ENCODE peak calls at places on chromosomes 16 and 17, in five cellular contexts. A, O, Q, E and B are unnamed samples.

GRCh38 chr17:65556014-65556909 is 5.2 kb downstream of the AXIN2 start:
- DNase-seq in A (peak), O (peak), Q (peak), E (peak), B (peak)

GRCh38 chr16:85149776-85150175 is 37.5 kb upstream of the CIBAR2 start:
- DNase-seq in A (no peak), O (no peak), Q (peak), E (no peak), B (no peak)

GRCh38 chr16:12090162-12090552 is 113.6 kb downstream of the SNX29 start:
- DNase-seq in A (no peak), O (no peak), Q (peak), E (no peak), B (no peak)

GRCh38 chr17:44084131-44084538 is 13.6 kb downstream of the G6PC3 start:
- DNase-seq in A (no peak), O (no peak), Q (no peak), E (peak), B (no peak)

GRCh38 chr17:31492880-31493655 is 101.6 kb downstream of the RAB11FIP4 start:
- DNase-seq in A (peak), O (no peak), Q (no peak), E (peak), B (peak)

GRCh38 chr16:86299882-86300490 is 210.3 kb upstream of the FOXF1 start:
- DNase-seq in A (no peak), O (no peak), Q (peak), E (no peak), B (no peak)

GRCh38 chr16:79297297-79297696 is 303.2 kb downstream of the MAF start:
- DNase-seq in A (no peak), O (no peak), Q (no peak), E (no peak), B (no peak)

GRCh38 chr16:30623558-30624283 is 13.5 kb upstream of the ZNF689 start:
- DNase-seq in A (no peak), O (peak), Q (no peak), E (no peak), B (no peak)

GRCh38 chr16:17515421-17516210 is 44.9 kb upstream of the XYLT1 start:
- DNase-seq in A (no peak), O (peak), Q (no peak), E (no peak), B (no peak)

GRCh38 chr17:39591958-39592954 is 15.5 kb downstream of the NEUROD2 start:
- DNase-seq in A (peak), O (peak), Q (no peak), E (peak), B (no peak)

GRCh38 chr17:44832821-44833220 is 2.7 kb upstream of the GJC1 start:
- DNase-seq in A (no peak), O (no peak), Q (no peak), E (no peak), B (no peak)

GRCh38 chr17:32551186-32551955 is 64.6 kb downstream of the CDK5R1 start:
- DNase-seq in A (peak), O (peak), Q (no peak), E (no peak), B (no peak)

GRCh38 chr16:22386976-22387375 is 12.6 kb upstream of the CDR2 start:
- DNase-seq in A (no peak), O (peak), Q (no peak), E (no peak), B (no peak)

GRCh38 chr16:50831751-50832150 is 89.9 kb downstream of the CYLD start:
- DNase-seq in A (no peak), O (no peak), Q (no peak), E (no peak), B (no peak)

GRCh38 chr17:8397636-8398035 is at the start of gene RNF222:
- DNase-seq in A (no peak), O (no peak), Q (no peak), E (no peak), B (no peak)

GRCh38 chr16:71311553-71312158 is 22.5 kb upstream of the CMTR2 start:
- DNase-seq in A (peak), O (peak), Q (no peak), E (peak), B (no peak)

GRCh38 chr16:27699540-27699939 is 149.6 kb downstream of the KATNIP start:
- DNase-seq in A (no peak), O (no peak), Q (no peak), E (no peak), B (no peak)
- TF ChIP-seq CTCF in A (no peak), O (no peak), Q (no peak), E (no peak), B (no peak)

GRCh38 chr17:46977750-46978488 is 1.1 kb downstream of the RPRML start:
- DNase-seq in A (no peak), O (no peak), Q (no peak), E (no peak), B (no peak)

GRCh38 chr17:46975287-46975686 is 3.8 kb downstream of the RPRML start:
- DNase-seq in A (no peak), O (no peak), Q (no peak), E (no peak), B (no peak)

GRCh38 chr17:46978489-46979022 is 497 bp downstream of the RPRML start:
- DNase-seq in A (no peak), O (no peak), Q (no peak), E (no peak), B (no peak)

GRCh38 chr17:46977348-46977747 is 1.7 kb downstream of the RPRML start:
- DNase-seq in A (no peak), O (peak), Q (no peak), E (peak), B (no peak)

GRCh38 chr17:46976626-46977270 is 2.3 kb downstream of the RPRML start:
- DNase-seq in A (no peak), O (no peak), Q (no peak), E (peak), B (no peak)
- TF ChIP-seq CTCF in A (no peak), O (no peak), Q (no peak), E (peak), B (no peak)

DNA sequence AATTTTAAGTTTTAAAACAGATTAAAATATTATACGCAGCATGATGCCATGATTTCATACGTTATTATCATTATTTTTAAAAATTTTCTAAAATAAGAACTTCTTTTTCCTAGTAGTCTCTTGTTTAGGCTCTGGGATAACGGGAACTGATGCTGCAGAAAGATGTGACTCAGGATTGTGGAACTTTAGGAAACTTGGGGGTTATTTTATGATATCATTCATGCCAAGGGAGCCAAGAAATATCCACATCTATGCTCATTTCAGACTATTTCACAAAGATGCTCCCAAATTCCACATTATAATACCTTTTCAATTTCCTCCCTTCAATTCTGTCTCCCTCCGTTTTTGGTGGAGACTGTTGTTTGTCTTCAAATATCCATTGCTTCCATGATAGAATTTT is 236.4 kb downstream of the HS3ST3A1 start:
- DNase-seq in A (no peak), O (peak), Q (no peak), E (no peak), B (no peak)
- TF ChIP-seq CTCF in A (no peak), O (no peak), Q (no peak), E (no peak), B (no peak)

DNA sequence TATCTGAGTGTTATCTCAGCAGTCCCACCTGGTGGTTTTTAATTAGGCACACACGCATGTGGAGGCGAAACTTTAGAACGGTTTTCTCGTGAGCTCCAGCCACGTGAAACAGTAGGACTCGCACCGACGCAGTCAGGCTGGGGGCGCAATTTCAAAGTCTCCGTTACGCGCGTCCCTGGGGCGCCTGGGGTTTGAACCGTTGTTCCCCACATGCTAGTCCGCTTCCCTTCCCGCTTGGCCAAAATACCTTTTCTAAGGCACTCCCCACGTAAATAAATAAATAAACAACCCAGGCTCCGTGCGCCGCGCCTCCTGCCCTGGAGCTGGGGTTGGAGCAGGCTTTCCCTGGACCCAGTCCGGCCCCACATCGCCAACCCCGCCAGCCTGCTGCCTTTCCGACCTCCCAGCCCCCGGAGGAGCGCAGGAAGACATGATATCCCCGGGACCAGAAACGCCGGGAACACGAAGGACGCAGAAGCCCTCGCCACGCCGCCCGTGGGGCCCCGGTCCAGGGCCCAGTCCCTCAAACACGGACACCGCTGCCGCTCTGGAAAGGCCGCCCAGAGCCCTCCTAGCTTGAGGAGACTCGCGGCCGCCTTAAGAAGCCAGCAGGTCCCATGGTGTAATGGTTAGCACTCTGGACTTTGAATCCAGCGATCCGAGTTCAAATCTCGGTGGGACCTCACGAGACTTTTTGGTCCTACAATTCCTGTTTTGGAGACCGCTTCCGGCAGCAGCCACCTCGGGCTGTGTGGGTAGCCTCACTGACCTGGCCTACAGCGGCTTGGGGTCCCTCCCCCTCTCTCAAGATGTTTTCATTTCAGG is 18.2 kb downstream of the GNGT2 start:
- DNase-seq in A (peak), O (peak), Q (peak), E (peak), B (peak)
- TF ChIP-seq CTCF in A (peak), O (peak), Q (no peak), E (peak), B (no peak)

DNA sequence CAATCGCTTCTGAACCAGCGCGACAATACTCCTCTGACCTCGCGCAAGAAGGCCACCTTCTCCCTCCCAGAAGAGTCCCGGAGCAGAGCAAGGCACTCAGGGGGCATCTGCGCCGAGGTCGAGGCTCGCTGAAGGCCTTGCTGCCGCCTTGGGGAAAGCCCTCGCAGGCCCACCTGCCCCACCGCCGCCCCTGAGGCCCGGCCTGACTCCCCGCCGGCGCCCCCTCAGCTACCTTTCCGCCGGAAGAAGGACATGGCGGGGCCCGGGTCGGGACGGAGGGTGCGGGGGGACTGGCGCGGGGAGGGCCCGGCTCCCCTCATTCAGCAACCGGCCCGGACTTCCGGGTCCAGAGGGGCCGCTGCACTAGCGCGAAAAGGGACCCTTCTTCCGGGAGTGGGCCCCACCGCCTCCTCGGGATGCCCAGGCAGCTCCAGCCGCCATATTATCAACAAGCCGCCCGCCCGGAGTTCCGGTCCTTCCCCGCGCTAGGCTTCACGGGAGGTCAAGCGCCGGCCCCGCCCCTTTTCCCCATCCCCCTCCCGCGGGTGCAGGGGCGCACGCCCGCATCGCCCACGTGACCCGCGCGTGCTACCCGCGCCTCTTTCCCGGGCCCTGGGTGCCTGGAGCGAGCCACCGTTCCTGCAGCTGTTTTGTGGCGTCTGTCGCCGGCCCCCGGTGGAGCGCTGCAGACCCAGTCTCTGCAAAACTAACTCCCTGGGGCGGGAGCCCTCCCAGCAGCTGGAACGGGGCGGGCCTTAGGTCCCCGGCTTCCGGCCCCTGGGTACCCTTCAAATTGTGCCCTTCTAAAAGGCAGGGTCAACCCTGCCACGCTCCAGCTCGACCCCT is at the start of gene AKAP10:
- DNase-seq in A (peak), O (peak), Q (peak), E (peak), B (peak)
- TF ChIP-seq CTCF in A (no peak), O (no peak), Q (no peak), E (no peak), B (no peak)

GRCh38 chr17:16585796-16586195 is 16.8 kb upstream of the ZNF287 start:
- DNase-seq in A (no peak), O (no peak), Q (no peak), E (no peak), B (no peak)
- TF ChIP-seq CTCF in A (no peak), O (no peak), Q (no peak), E (no peak), B (no peak)

GRCh38 chr17:21214015-21214776 is at the start of gene TMEM11:
- DNase-seq in A (peak), O (peak), Q (peak), E (peak), B (peak)
- TF ChIP-seq CTCF in A (peak), O (no peak), Q (no peak), E (no peak), B (peak)

GRCh38 chr16:27638833-27639587 is 89.1 kb downstream of the KATNIP start:
- DNase-seq in A (no peak), O (no peak), Q (no peak), E (no peak), B (no peak)

GRCh38 chr16:27640277-27640600 is 90.3 kb downstream of the KATNIP start:
- DNase-seq in A (no peak), O (no peak), Q (no peak), E (no peak), B (no peak)

GRCh38 chr16:27642753-27643152 is 92.8 kb downstream of the KATNIP start:
- DNase-seq in A (peak), O (peak), Q (no peak), E (peak), B (no peak)

GRCh38 chr16:27641260-27641659 is 91.3 kb downstream of the KATNIP start:
- DNase-seq in A (no peak), O (no peak), Q (no peak), E (peak), B (no peak)

DNA sequence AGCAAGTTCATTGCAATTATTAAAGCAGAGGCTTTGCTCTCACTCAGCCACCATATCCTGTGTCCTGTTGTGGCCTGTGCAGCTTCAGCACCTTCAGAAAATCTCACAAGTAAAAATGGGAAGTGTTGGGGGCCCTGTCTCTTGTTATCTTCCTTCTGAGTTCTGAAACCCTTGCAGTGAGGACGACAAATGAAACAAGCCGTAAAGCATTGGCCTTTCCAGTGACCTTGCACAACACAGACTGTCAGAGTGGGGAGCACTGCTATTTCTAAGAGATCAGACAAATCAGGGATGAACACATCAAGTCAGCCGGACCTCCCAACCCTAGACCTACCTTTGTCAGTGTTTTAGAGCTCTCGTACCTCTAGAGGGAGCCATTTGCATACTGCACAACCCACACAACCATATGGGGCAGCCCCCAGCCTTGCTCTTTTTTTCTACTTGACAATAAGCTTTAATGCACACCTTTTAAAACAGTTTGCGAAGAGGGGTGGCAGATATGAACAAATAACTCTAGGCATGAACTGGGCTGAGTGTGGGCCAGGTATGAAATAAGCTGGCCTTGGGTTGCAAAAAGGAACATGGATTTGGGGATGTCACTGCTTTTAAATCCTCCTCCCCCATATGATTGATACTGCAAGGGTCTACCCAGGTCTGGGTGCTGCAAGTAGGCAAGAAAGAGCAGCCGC is 89.8 kb downstream of the KATNIP start:
- DNase-seq in A (peak), O (peak), Q (no peak), E (peak), B (no peak)
- TF ChIP-seq CTCF in A (peak), O (peak), Q (no peak), E (peak), B (peak)

GRCh38 chr17:72954595-72954994 is 137.9 kb downstream of the SLC39A11 start:
- DNase-seq in A (no peak), O (no peak), Q (no peak), E (no peak), B (no peak)

GRCh38 chr17:72953621-72954020 is 138.9 kb downstream of the SLC39A11 start:
- DNase-seq in A (no peak), O (no peak), Q (no peak), E (no peak), B (no peak)

GRCh38 chr17:72952641-72953313 is 139.7 kb downstream of the SLC39A11 start:
- DNase-seq in A (no peak), O (no peak), Q (no peak), E (no peak), B (no peak)

GRCh38 chr17:72950236-72950931 is 142.1 kb downstream of the SLC39A11 start:
- DNase-seq in A (no peak), O (no peak), Q (no peak), E (no peak), B (no peak)

DNA sequence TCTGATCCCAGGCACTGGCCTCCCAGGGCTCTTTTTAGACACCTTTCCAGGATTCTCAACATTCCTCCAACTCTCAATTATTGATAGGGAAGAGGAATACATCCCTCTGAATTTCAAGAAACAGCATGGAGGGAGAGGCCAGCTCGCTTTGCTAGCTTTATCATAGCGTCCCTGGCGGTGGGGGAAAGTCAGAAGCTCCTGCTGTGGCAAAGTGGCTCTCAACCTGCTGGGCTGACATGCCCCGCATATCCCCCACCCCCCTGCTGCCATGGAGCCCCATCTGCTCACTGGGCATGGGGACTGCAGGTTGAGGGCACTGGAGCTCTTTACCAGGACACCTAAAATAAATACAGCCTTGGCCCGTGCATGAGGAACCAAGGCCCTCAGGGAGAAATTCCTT is 140.3 kb downstream of the SLC39A11 start:
- DNase-seq in A (no peak), O (no peak), Q (no peak), E (no peak), B (no peak)
- TF ChIP-seq CTCF in A (no peak), O (no peak), Q (no peak), E (peak), B (no peak)

GRCh38 chr17:4033751-4034251 is 69.6 kb upstream of the ATP2A3 start:
- DNase-seq in A (no peak), O (no peak), Q (no peak), E (no peak), B (no peak)

GRCh38 chr17:4038076-4038475 is 73.8 kb upstream of the ATP2A3 start:
- DNase-seq in A (no peak), O (no peak), Q (no peak), E (no peak), B (no peak)

GRCh38 chr17:4032738-4033137 is 68.5 kb upstream of the ATP2A3 start:
- DNase-seq in A (no peak), O (no peak), Q (no peak), E (no peak), B (no peak)

GRCh38 chr17:4032245-4032644 is 68.0 kb upstream of the ATP2A3 start:
- DNase-seq in A (no peak), O (no peak), Q (no peak), E (no peak), B (no peak)

GRCh38 chr17:4035081-4035680 is 70.9 kb upstream of the ATP2A3 start:
- DNase-seq in A (no peak), O (no peak), Q (no peak), E (no peak), B (no peak)
- TF ChIP-seq CTCF in A (no peak), O (no peak), Q (no peak), E (no peak), B (no peak)